ENCODE peak calls at places on chromosomes 12 and 14, in five cellular contexts. T, J, Z, F and K are unnamed samples.

GRCh38 chr14:39558525-39558924 is 126.3 kb upstream of the FBXO33 start:
- DNase-seq in F (no peak), T (no peak), Z (no peak), J (no peak), K (no peak)

GRCh38 chr12:32488132-32488531 is 88.8 kb downstream of the FGD4 start:
- DNase-seq in F (no peak), J (no peak), T (no peak), Z (no peak), K (no peak)

GRCh38 chr12:43836455-43836989 is 641 bp downstream of the TMEM117 start:
- DNase-seq in F (peak; percentile 41), Z (no peak), T (no peak), J (no peak), K (peak; percentile 11)

GRCh38 chr14:87745507-87746118 is 247.4 kb downstream of the GALC start:
- DNase-seq in T (peak; percentile 51), J (no peak), Z (no peak), F (peak; percentile 42), K (no peak)

GRCh38 chr12:126772171-126772864 is 1494.7 kb upstream of the TMEM132C start:
- DNase-seq in T (no peak), J (no peak), Z (peak; percentile 4), F (peak; percentile 87), K (no peak)

GRCh38 chr14:61671086-61671485 is 24.2 kb upstream of the HIF1A start:
- DNase-seq in T (no peak), F (no peak), J (no peak), Z (no peak), K (no peak)

GRCh38 chr12:91958816-91959215 is 186.8 kb downstream of the BTG1 start:
- DNase-seq in Z (no peak), T (no peak), J (no peak), F (peak; percentile 74), K (peak; percentile 73)

GRCh38 chr14:103372552-103373304 is 12.5 kb upstream of the MARK3 start:
- DNase-seq in F (peak; percentile 97), Z (no peak), J (no peak), T (no peak), K (peak; percentile 99)

GRCh38 chr12:95548056-95548538 is 3.2 kb downstream of the USP44 start:
- DNase-seq in T (peak; percentile 84), J (peak; percentile 59), Z (no peak), F (no peak), K (peak; percentile 62)

GRCh38 chr12:88600272-88600671 is 20.0 kb upstream of the KITLG start:
- DNase-seq in Z (no peak), T (no peak), J (no peak), F (peak; percentile 90), K (peak; percentile 89)

GRCh38 chr12:119869720-119870119 is 7.4 kb downstream of the CIT start:
- DNase-seq in Z (no peak), J (no peak), T (no peak), F (peak; percentile 97), K (peak; percentile 96)

GRCh38 chr12:46452776-46453175 is 80.2 kb upstream of the SLC38A2 start:
- DNase-seq in T (no peak), Z (no peak), J (no peak), F (no peak), K (no peak)

GRCh38 chr12:8829621-8830020 is 7.2 kb downstream of the A2ML1 start:
- DNase-seq in T (no peak), F (no peak), Z (no peak), J (no peak), K (no peak)